ENCODE peak calls at places on chromosomes 5 and 9, in six cellular contexts. D is NB4, C is A549, A is heart left ventricle, N is esophagus squamous epithelium, Y is uterus. X is an unnamed sample.
A peak's percentile ranks its signal among the peaks of the same experiment; 100 is the strongest.

GRCh38 chr9:135326141-135326540 is 153.4 kb upstream of the PPP1R26 start:
- DNase-seq in D (no peak), C (no peak), A (no peak), N (no peak), Y (no peak), X (no peak)

GRCh38 chr5:7018144-7018543 is 304.9 kb downstream of the TENT4A start:
- DNase-seq in D (no peak), C (no peak), A (no peak), N (no peak), Y (no peak), X (no peak)

GRCh38 chr9:87206064-87206661 is 258.9 kb upstream of the GAS1 start:
- DNase-seq in D (no peak), C (no peak), A (no peak), N (no peak), Y (no peak), X (no peak)

GRCh38 chr5:12242960-12243888 is 339.0 kb upstream of the CTNND2 start:
- DNase-seq in D (no peak), C (no peak), A (no peak), N (no peak), Y (no peak), X (no peak)

GRCh38 chr5:117590944-117591343 is 1016.3 kb upstream of the SEMA6A start:
- DNase-seq in D (peak; percentile 22), C (no peak), A (no peak), N (no peak), Y (no peak), X (no peak)

GRCh38 chr9:127524373-127524772 is 73.1 kb downstream of the LRSAM1 start:
- DNase-seq in D (no peak), C (no peak), A (no peak), N (no peak), Y (no peak), X (no peak)

GRCh38 chr5:122056913-122057312 is 21.1 kb downstream of the LOX start:
- DNase-seq in D (no peak), C (no peak), A (no peak), N (no peak), Y (no peak), X (no peak)

GRCh38 chr9:136587145-136587943 is 41.5 kb upstream of the NOTCH1 start:
- DNase-seq in D (peak; percentile 98), C (no peak), A (peak; percentile 90), N (no peak), Y (peak; percentile 81), X (peak; percentile 46)

GRCh38 chr9:98778711-98779530 is 17.4 kb downstream of the ANKS6 start:
- DNase-seq in D (no peak), C (no peak), A (no peak), N (no peak), Y (no peak), X (no peak)

GRCh38 chr5:13941468-13941867 is 3.0 kb downstream of the DNAH5 start:
- DNase-seq in D (no peak), C (no peak), A (no peak), N (no peak), Y (no peak), X (no peak)

GRCh38 chr5:176762489-176762888 is 47.9 kb upstream of the UNC5A start:
- DNase-seq in D (no peak), C (no peak), A (no peak), N (no peak), Y (no peak), X (no peak)

GRCh38 chr9:4923580-4924544 is 61.2 kb upstream of the JAK2 start:
- DNase-seq in D (peak; percentile 62), C (peak; percentile 36), A (no peak), N (no peak), Y (no peak), X (no peak)

GRCh38 chr9:32581512-32582143 is 8.7 kb upstream of the NDUFB6 start:
- DNase-seq in D (peak; percentile 83), C (peak; percentile 78), A (no peak), N (no peak), Y (peak; percentile 19), X (no peak)

GRCh38 chr9:79377315-79377855 is 194.4 kb upstream of the TLE4 start:
- DNase-seq in D (no peak), C (no peak), A (no peak), N (no peak), Y (no peak), X (no peak)

GRCh38 chr5:137383909-137384308 is 115.2 kb downstream of the SPOCK1 start:
- DNase-seq in D (no peak), C (no peak), A (no peak), N (no peak), Y (no peak), X (no peak)

GRCh38 chr9:76651114-76651697 is 113.0 kb upstream of the PCA3 start:
- DNase-seq in D (peak; percentile 33), C (no peak), A (no peak), N (no peak), Y (no peak), X (no peak)
- H3K4me3 ChIP-seq in D (peak overlapping the region; percentile 60), C (no peak overlapping the region), A (peak overlapping the region; percentile 27), N (peak overlapping the region; percentile 15), Y (peak overlapping the region; percentile 1), X (no peak overlapping the region)

GRCh38 chr5:174065528-174066189 is 20.2 kb downstream of the NSG2 start:
- DNase-seq in D (no peak), C (no peak), A (no peak), N (no peak), Y (no peak), X (no peak)
- TF ChIP-seq POLR2A in D (no peak), C (no peak), A (no peak), N (no peak), Y (no peak), X (no peak)

DNA sequence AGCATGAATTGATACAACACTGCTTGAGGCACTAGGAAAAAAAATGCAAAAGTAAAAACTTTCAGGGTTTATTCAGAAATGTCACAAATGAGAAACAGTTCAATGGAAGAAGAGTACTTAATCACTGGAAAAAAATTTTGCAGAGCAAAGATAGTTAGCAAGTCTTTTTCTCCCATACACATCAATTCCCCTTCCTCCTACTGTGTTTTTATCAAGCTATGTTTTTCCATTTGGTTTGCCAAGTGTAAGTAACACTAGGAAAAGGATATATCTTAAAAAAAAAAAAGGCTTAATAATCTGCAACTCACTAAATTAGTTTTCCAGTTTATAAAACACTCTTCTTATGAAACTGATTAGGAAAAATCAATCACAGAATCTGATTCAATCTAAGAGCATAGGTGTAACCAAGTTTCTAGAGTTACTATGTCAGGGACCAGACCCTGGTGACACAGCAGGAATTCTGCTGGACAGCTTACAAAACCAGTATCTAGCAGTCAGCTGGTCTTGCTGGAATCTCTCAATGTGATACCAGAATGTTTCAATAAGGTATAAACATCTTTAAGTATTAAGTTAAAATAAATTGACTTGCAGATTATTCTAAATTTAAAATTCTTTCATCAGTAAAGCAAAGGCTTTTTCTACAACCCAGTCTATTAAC is 34.7 kb downstream of the RNF145 start:
- DNase-seq in D (no peak), C (no peak), A (no peak), N (no peak), Y (no peak), X (no peak)
- H3K4me3 ChIP-seq in D (no peak overlapping the region), C (no peak overlapping the region), A (no peak overlapping the region), N (no peak overlapping the region), Y (no peak overlapping the region), X (no peak overlapping the region)

GRCh38 chr5:134000116-134000515 is 4.7 kb downstream of the VDAC1 start:
- DNase-seq in D (no peak), C (no peak), A (no peak), N (no peak), Y (no peak), X (no peak)
- TF ChIP-seq POLR2A in D (no peak), C (no peak), A (no peak), N (no peak), Y (no peak), X (no peak)

DNA sequence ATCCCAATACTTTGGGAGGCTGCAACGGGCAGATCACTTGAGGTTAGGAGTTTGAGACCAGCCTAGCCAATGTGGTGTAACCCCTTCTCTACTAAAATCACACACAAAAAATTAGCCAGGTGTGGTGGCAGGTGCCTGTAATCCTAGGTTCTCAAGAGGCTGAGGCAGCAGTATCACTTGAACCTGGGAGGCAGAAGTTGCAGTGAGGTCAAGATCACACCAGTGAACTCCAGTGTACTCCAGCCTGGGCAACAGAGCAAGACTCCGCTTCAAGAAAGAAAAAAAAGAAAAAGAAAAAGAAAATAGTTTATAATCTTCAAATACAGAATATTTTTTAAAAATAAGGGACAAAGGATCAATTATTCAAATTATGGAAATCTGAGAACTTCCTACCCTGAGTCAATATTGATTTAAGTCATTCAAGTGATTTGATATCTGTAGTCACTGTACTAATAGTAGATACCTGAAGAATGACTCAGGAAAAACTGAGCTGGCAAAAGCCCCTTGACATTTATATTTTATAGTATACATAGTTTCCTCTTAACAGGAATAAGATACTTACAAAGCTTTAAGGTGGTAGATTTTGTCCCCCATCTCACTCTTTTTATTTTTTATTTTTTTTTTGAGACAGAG is 61.8 kb downstream of the PTBP3 start:
- DNase-seq in D (no peak), C (peak; percentile 46), A (no peak), N (no peak), Y (no peak), X (no peak)
- H3K4me3 ChIP-seq in D (no peak overlapping the region), C (no peak overlapping the region), A (no peak overlapping the region), N (no peak overlapping the region), Y (no peak overlapping the region), X (no peak overlapping the region)

X was measured in lower leg skin.